ENCODE peak calls at places on chromosomes 11 and 22, in seven cellular contexts. One of them, this sample, is unnamed.

GRCh38 chr11:1707751-1708150 is 10.8 kb downstream of the KRTAP5-6 start:
- DNase-seq in tibial nerve: no peak
- DNase-seq in A549: no peak
- DNase-seq in transverse colon: no peak
- DNase-seq in stomach: no peak
- DNase-seq in SK-N-SH: no peak
- DNase-seq in ovary: no peak
- DNase-seq in this sample: no peak

GRCh38 chr11:129852125-129852740 is 36.6 kb downstream of the TMEM45B start:
- DNase-seq in tibial nerve: no peak
- DNase-seq in stomach: no peak
- DNase-seq in A549: no peak
- DNase-seq in SK-N-SH: no peak
- DNase-seq in ovary: no peak
- DNase-seq in transverse colon: no peak
- DNase-seq in this sample: no peak

GRCh38 chr22:36807627-36808026 is 9.2 kb downstream of the PVALB start:
- DNase-seq in stomach: no peak
- DNase-seq in SK-N-SH: no peak
- DNase-seq in ovary: no peak
- DNase-seq in transverse colon: no peak
- DNase-seq in A549: no peak
- DNase-seq in tibial nerve: no peak
- DNase-seq in this sample: no peak

GRCh38 chr11:132186193-132186592 is 815.8 kb downstream of the NTM start:
- DNase-seq in transverse colon: no peak
- DNase-seq in stomach: no peak
- DNase-seq in SK-N-SH: no peak
- DNase-seq in tibial nerve: no peak
- DNase-seq in A549: no peak
- DNase-seq in ovary: no peak
- DNase-seq in this sample: no peak

GRCh38 chr11:79404325-79404724 is 36.5 kb downstream of the TENM4 start:
- DNase-seq in transverse colon: no peak
- DNase-seq in ovary: no peak
- DNase-seq in A549: no peak
- DNase-seq in stomach: no peak
- DNase-seq in SK-N-SH: no peak
- DNase-seq in tibial nerve: peak; percentile 13
- DNase-seq in this sample: no peak

GRCh38 chr11:28984216-28984615 is 876.0 kb downstream of the METTL15 start:
- DNase-seq in transverse colon: no peak
- DNase-seq in SK-N-SH: no peak
- DNase-seq in stomach: no peak
- DNase-seq in A549: no peak
- DNase-seq in tibial nerve: no peak
- DNase-seq in ovary: no peak
- DNase-seq in this sample: no peak

GRCh38 chr11:114330373-114330772 is 34.2 kb downstream of the NNMT start:
- DNase-seq in tibial nerve: no peak
- DNase-seq in transverse colon: no peak
- DNase-seq in ovary: no peak
- DNase-seq in A549: no peak
- DNase-seq in SK-N-SH: no peak
- DNase-seq in stomach: no peak
- DNase-seq in this sample: no peak

GRCh38 chr22:38467438-38467903 is 425 bp upstream of the KDELR3 start:
- DNase-seq in A549: no peak
- DNase-seq in SK-N-SH: no peak
- DNase-seq in ovary: no peak
- DNase-seq in stomach: no peak
- DNase-seq in transverse colon: peak; percentile 56
- DNase-seq in tibial nerve: no peak
- DNase-seq in this sample: no peak

GRCh38 chr22:26548984-26549383 is 36.7 kb upstream of the TFIP11 start:
- DNase-seq in SK-N-SH: no peak
- DNase-seq in A549: no peak
- DNase-seq in transverse colon: no peak
- DNase-seq in ovary: no peak
- DNase-seq in stomach: no peak
- DNase-seq in tibial nerve: no peak
- DNase-seq in this sample: no peak

GRCh38 chr11:105553015-105553414 is 56.9 kb upstream of the GRIA4 start:
- DNase-seq in ovary: no peak
- DNase-seq in SK-N-SH: no peak
- DNase-seq in A549: no peak
- DNase-seq in stomach: no peak
- DNase-seq in tibial nerve: no peak
- DNase-seq in transverse colon: no peak
- DNase-seq in this sample: no peak

GRCh38 chr22:45304971-45305370 is 4.8 kb upstream of the FAM118A start:
- DNase-seq in tibial nerve: no peak
- DNase-seq in A549: no peak
- DNase-seq in SK-N-SH: no peak
- DNase-seq in ovary: no peak
- DNase-seq in transverse colon: no peak
- DNase-seq in stomach: no peak
- DNase-seq in this sample: no peak

DNA sequence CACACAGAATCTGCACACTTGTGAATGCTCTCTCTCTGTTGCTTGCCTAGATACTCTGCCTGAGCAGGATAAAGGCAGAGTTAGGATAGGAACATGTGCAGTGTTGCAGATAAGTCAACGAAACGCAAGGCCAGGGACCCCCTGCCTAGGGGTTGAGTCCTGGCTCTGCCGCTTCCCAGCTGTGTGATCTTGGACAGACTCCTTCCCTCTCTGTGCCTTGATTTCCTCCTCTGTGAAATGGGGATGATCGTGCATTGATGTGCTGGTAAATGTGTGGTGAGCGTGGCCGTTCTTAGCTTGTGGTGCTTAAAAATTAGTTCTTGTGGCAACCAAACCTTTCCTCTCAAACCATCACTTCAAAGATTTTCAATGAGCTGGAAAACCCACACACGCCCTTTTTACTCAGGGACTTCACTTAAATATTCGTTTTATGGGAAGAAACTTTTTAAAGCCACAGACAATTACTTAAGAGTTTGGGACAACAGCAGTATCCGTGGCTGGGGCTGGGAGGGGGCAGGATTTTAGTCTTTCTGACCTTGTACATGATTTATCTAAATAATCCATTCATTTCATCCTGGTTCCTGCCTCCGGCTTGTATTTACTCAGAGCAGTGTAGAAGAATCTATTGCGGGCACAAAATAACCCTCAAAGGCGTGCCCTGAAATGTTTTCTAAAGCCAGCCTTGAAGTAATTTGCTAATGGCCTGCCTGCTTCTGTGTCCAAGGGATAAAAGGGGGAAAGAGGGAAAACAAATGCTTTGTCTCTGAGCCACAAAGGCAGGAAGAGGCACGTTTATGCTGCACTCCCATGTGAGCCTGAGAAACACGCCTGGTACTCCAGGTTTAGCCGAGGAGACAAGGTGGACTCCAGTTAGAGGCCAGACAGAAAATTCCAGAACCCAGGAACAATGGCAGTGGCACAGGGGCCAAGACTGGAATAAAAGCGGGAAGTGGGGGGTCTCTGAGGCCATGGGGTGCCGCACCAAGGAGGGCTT is 85.0 kb upstream of the CRYBB3 start:
- DNase-seq in tibial nerve: no peak
- DNase-seq in SK-N-SH: no peak
- DNase-seq in A549: no peak
- DNase-seq in transverse colon: no peak
- DNase-seq in ovary: no peak
- DNase-seq in stomach: no peak
- DNase-seq in this sample: no peak
- H3K4me3 ChIP-seq in tibial nerve: no peak overlapping the region
- H3K4me3 ChIP-seq in SK-N-SH: no peak overlapping the region
- H3K4me3 ChIP-seq in A549: no peak overlapping the region
- H3K4me3 ChIP-seq in transverse colon: no peak overlapping the region
- H3K4me3 ChIP-seq in ovary: no peak overlapping the region
- H3K4me3 ChIP-seq in stomach: no peak overlapping the region
- H3K4me3 ChIP-seq in this sample: no peak overlapping the region

GRCh38 chr11:111777094-111778046 is 11.2 kb upstream of the PPP2R1B start:
- DNase-seq in ovary: no peak
- DNase-seq in A549: peak; percentile 47
- DNase-seq in stomach: no peak
- DNase-seq in tibial nerve: peak; percentile 46
- DNase-seq in transverse colon: no peak
- DNase-seq in SK-N-SH: peak; percentile 60
- DNase-seq in this sample: no peak

GRCh38 chr11:111778047-111778558 is 11.9 kb upstream of the PPP2R1B start:
- DNase-seq in ovary: no peak
- DNase-seq in tibial nerve: no peak
- DNase-seq in stomach: no peak
- DNase-seq in A549: no peak
- DNase-seq in SK-N-SH: no peak
- DNase-seq in transverse colon: no peak
- DNase-seq in this sample: no peak

GRCh38 chr11:111776398-111777093 is 10.4 kb upstream of the PPP2R1B start:
- DNase-seq in stomach: no peak
- DNase-seq in transverse colon: no peak
- DNase-seq in ovary: no peak
- DNase-seq in SK-N-SH: no peak
- DNase-seq in A549: no peak
- DNase-seq in tibial nerve: no peak
- DNase-seq in this sample: no peak

GRCh38 chr11:111772535-111772934 is 6.3 kb upstream of the PPP2R1B start:
- DNase-seq in SK-N-SH: no peak
- DNase-seq in stomach: no peak
- DNase-seq in transverse colon: no peak
- DNase-seq in A549: no peak
- DNase-seq in tibial nerve: no peak
- DNase-seq in ovary: no peak
- DNase-seq in this sample: no peak

DNA sequence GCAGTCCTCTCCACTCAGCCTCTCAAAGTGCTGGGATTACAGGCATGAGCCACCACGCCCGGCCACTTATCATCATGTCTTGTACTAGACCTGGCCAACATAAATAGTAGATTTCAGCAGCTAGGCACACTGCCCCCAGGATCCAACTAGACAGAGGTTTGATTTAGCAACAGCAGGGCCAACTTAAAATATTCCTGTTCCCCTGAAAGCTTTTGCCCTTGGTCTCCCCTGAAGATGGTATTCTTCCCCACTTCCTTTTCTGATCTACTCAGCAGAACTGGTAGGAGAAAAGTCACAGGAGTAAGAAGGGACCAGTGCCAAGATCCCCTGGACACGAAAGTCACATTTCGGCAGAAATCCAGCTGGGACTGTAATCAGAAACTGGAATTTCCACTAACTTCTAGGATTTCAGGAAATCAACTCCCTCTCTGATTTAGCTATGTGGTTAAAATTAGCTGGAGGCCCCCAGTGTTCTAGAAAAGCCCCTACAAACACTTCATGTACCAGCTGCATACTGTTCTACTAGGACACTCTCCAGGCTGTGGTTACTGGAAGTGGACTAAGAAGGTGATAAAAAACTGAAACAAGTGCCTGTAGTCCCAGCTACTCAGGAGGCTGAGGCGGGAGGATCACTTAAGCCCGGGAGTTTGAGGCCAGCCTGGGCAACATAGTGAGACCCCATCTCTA is 9.0 kb upstream of the PPP2R1B start:
- DNase-seq in transverse colon: peak; percentile 14
- DNase-seq in A549: no peak
- DNase-seq in tibial nerve: peak; percentile 49
- DNase-seq in SK-N-SH: no peak
- DNase-seq in stomach: peak; percentile 49
- DNase-seq in ovary: peak; percentile 29
- DNase-seq in this sample: no peak
- TF ChIP-seq EP300 in transverse colon: no peak
- TF ChIP-seq EP300 in A549: no peak
- TF ChIP-seq EP300 in tibial nerve: no peak
- TF ChIP-seq EP300 in SK-N-SH: no peak
- TF ChIP-seq EP300 in stomach: no peak
- TF ChIP-seq EP300 in ovary: no peak
- TF ChIP-seq EP300 in this sample: no peak

DNA sequence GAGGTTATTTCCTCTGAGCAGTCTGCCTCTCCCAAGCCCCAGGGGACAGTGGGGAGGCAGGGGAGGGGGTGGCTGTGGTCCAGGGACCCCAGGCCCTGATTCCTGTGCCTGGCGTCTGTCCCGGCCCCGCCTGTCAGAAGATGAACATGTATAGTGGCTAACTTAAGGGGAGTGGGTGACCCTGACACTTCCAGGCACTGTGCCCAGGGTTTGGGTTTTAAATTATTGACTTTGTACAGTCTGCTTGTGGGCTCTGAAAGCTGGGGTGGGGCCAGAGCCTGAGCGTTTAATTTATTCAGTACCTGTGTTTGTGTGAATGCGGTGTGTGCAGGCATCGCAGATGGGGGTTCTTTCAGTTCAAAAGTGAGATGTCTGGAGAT is 3.1 kb downstream of the PIM3 start:
- DNase-seq in transverse colon: peak; percentile 43
- DNase-seq in tibial nerve: no peak
- DNase-seq in A549: no peak
- DNase-seq in stomach: peak; percentile 75
- DNase-seq in ovary: no peak
- DNase-seq in SK-N-SH: peak; percentile 10
- DNase-seq in this sample: peak; percentile 64
- H3K4me3 ChIP-seq in transverse colon: peak overlapping the region; percentile 99
- H3K4me3 ChIP-seq in tibial nerve: peak overlapping the region; percentile 87
- H3K4me3 ChIP-seq in A549: no peak overlapping the region
- H3K4me3 ChIP-seq in stomach: peak overlapping the region; percentile 88
- H3K4me3 ChIP-seq in ovary: peak overlapping the region; percentile 82
- H3K4me3 ChIP-seq in SK-N-SH: no peak overlapping the region
- H3K4me3 ChIP-seq in this sample: peak overlapping the region; percentile 89

GRCh38 chr11:58164990-58165389 is 23.9 kb upstream of the OR9Q2 start:
- DNase-seq in A549: no peak
- DNase-seq in transverse colon: no peak
- DNase-seq in ovary: no peak
- DNase-seq in stomach: no peak
- DNase-seq in tibial nerve: no peak
- DNase-seq in SK-N-SH: no peak
- DNase-seq in this sample: no peak

GRCh38 chr11:58164389-58164788 is 24.5 kb upstream of the OR9Q2 start:
- DNase-seq in A549: no peak
- DNase-seq in ovary: no peak
- DNase-seq in tibial nerve: no peak
- DNase-seq in transverse colon: no peak
- DNase-seq in SK-N-SH: no peak
- DNase-seq in stomach: no peak
- DNase-seq in this sample: no peak

DNA sequence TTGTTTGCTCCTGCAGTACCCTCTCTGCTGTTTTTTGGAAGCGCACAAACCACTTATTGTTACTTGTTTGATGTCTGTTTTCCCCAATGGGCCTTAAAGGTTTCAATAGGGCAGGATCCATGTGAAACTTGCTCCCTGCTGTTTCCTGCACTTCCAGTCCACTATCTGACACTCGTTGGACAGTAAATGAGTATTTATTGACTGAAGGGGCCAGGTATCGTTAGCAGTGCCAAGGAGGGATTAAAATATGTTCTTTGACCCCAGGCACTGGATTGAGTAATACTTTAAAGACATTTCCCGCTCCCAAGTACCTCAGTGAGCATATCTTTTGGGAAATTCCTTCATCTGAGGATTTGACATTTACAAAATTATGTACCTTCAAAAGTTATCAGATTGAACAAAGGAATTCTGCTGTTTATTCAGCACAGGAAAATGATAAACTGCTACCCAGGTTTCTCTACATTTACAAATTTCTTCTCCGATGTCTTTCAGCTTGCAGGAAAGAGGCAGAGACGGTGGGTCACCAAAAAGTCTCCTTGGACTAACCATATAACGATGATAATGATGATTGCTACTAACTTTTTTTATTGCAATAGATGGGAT is 23.3 kb upstream of the OR9Q2 start:
- DNase-seq in ovary: no peak
- DNase-seq in A549: no peak
- DNase-seq in SK-N-SH: no peak
- DNase-seq in transverse colon: peak; percentile 23
- DNase-seq in tibial nerve: no peak
- DNase-seq in stomach: no peak
- DNase-seq in this sample: no peak
- TF ChIP-seq EP300 in ovary: no peak
- TF ChIP-seq EP300 in A549: no peak
- TF ChIP-seq EP300 in SK-N-SH: no peak
- TF ChIP-seq EP300 in transverse colon: no peak
- TF ChIP-seq EP300 in tibial nerve: no peak
- TF ChIP-seq EP300 in stomach: no peak
- TF ChIP-seq EP300 in this sample: no peak

This sample was measured in sigmoid colon.